ENCODE peak calls at places on chromosomes 7 and 10, in six cellular contexts. A, T, S, N, P and I are unnamed samples. For H3K4me1, the result is how much of the 10 kb centered on the place peaks cover.

GRCh38 chr10:60573342-60573741 is 183.7 kb upstream of the ANK3 start:
- DNase-seq in A (no peak), T (no peak), S (no peak), N (no peak), P (no peak), I (no peak)

GRCh38 chr7:26356929-26357792 is 65.5 kb downstream of the SNX10 start:
- DNase-seq in A (no peak), T (no peak), S (no peak), N (no peak), P (no peak), I (no peak)

GRCh38 chr10:114172776-114173555 is 1.0 kb downstream of the CCDC186 start:
- DNase-seq in A (no peak), T (no peak), S (no peak), N (no peak), P (no peak), I (no peak)

GRCh38 chr10:116688241-116688711 is 54.1 kb downstream of the HSPA12A start:
- DNase-seq in A (no peak), T (no peak), S (no peak), N (peak), P (no peak), I (no peak)

GRCh38 chr7:100211342-100211780 is 8.4 kb upstream of the PVRIG start:
- DNase-seq in A (no peak), T (peak), S (no peak), N (no peak), P (peak), I (no peak)

GRCh38 chr7:30896041-30896440 is 15.6 kb upstream of the AQP1 start:
- DNase-seq in A (no peak), T (no peak), S (no peak), N (no peak), P (no peak), I (no peak)

GRCh38 chr7:21767300-21767900 is 178.3 kb downstream of the CDCA7L start:
- DNase-seq in A (peak), T (no peak), S (peak), N (no peak), P (peak), I (peak)

GRCh38 chr10:24556746-24557742 is 166.6 kb downstream of the ARHGAP21 start:
- DNase-seq in A (peak), T (no peak), S (peak), N (no peak), P (peak), I (peak)

GRCh38 chr7:10015687-10016086 is 958.0 kb upstream of the PHF14 start:
- DNase-seq in A (no peak), T (no peak), S (no peak), N (no peak), P (no peak), I (no peak)

GRCh38 chr7:116393654-116394053 is 105.9 kb upstream of the CAV2 start:
- DNase-seq in A (no peak), T (no peak), S (no peak), N (peak), P (no peak), I (peak)

GRCh38 chr7:131103997-131104396 is 223.7 kb upstream of the MKLN1 start:
- DNase-seq in A (no peak), T (peak), S (no peak), N (no peak), P (no peak), I (no peak)

GRCh38 chr10:103820101-103821062 is 35.0 kb downstream of the SH3PXD2A start:
- DNase-seq in A (no peak), T (no peak), S (no peak), N (peak), P (no peak), I (peak)

GRCh38 chr10:110820321-110820814 is 51.4 kb upstream of the PDCD4 start:
- DNase-seq in A (no peak), T (no peak), S (no peak), N (peak), P (no peak), I (peak)

GRCh38 chr10:44891721-44892120 is 19.4 kb upstream of the TMEM72 start:
- DNase-seq in A (no peak), T (no peak), S (no peak), N (no peak), P (no peak), I (no peak)
- H3K4me1 ChIP-seq in A (under half), T (under half), S (under half), N (under half), P (under half), I (under half)

DNA sequence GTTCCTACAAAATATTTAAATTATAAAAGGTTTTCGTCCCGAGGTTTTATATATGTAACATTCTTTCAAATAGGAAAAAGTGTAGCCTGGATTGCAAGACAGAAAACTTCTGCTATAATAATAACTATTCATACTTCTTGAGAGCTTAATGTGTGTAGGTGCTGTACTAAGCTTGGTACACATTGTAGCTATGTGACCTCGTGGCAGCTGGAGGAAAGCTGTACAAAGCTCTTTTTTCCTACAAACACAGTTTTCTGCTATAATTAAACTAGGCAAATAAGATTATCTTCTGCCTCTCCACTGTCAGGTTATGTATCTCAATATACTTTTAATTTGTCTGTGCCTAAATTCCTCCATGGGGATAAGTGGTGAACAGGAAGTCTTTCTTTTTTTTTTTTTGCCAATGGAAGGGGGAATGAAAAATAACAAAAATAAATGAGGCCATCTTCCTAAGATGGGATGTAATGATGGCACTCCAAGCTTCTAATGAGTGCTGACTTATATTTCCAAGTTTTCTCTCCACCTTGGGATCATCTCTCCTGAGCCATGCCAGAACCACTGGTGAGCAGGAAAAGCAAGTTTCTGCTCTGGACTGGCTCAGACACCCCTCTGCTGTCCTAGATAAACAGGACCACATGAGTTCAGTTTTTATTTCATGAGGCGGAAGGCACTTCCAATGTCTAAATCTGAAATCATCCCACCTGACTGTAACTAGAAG is 9.9 kb downstream of the SGMS1 start:
- DNase-seq in A (no peak), T (no peak), S (no peak), N (no peak), P (no peak), I (no peak)
- H3K4me1 ChIP-seq in A (under half), T (under half), S (under half), N (under half), P (under half), I (under half)

GRCh38 chr10:72245949-72246525 is 27.7 kb upstream of the DDIT4 start:
- DNase-seq in A (no peak), T (no peak), S (no peak), N (no peak), P (no peak), I (no peak)
- H3K4me1 ChIP-seq in A (half or more), T (half or more), S (half or more), N (under half), P (half or more), I (half or more)

GRCh38 chr10:120508393-120508792 is 51.4 kb downstream of the PLPP4 start:
- DNase-seq in A (no peak), T (no peak), S (peak), N (no peak), P (no peak), I (no peak)

GRCh38 chr10:120508966-120509365 is 51.9 kb downstream of the PLPP4 start:
- DNase-seq in A (no peak), T (no peak), S (no peak), N (no peak), P (no peak), I (no peak)

GRCh38 chr10:120514035-120514620 is 57.1 kb downstream of the PLPP4 start:
- DNase-seq in A (peak), T (no peak), S (peak), N (no peak), P (peak), I (peak)

GRCh38 chr10:120513307-120513706 is 56.3 kb downstream of the PLPP4 start:
- DNase-seq in A (no peak), T (no peak), S (no peak), N (no peak), P (no peak), I (no peak)

DNA sequence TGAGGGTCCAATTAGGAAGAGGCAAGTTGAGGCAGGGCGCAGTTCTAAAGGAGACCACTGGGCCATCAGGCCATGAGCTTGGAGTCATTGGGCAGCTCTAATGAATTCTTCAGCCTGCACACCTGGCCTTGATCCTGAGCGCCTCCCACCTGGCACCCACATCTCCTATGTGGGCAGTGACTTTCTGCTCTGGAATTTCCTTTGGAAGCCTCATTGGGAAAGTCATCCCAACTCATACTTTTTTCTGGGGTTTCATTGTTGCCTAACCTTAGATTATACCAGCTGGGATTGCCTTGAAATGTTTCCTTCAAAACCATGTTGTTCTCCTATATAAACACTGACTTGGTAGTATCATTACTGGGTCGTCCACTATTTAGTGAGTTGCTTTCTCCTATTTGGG is 54.1 kb downstream of the PLPP4 start:
- DNase-seq in A (no peak), T (no peak), S (no peak), N (no peak), P (no peak), I (no peak)
- H3K4me1 ChIP-seq in A (under half), T (under half), S (under half), N (under half), P (under half), I (under half)

GRCh38 chr7:99124636-99125504 is 19.0 kb downstream of the SMURF1 start:
- DNase-seq in A (no peak), T (no peak), S (no peak), N (no peak), P (no peak), I (no peak)
- H3K4me1 ChIP-seq in A (under half), T (under half), S (half or more), N (under half), P (under half), I (under half)

GRCh38 chr10:70579234-70580002 is 23.1 kb downstream of the PRF1 start:
- DNase-seq in A (no peak), T (peak), S (no peak), N (no peak), P (no peak), I (no peak)
- H3K4me1 ChIP-seq in A (under half), T (half or more), S (under half), N (under half), P (half or more), I (under half)

DNA sequence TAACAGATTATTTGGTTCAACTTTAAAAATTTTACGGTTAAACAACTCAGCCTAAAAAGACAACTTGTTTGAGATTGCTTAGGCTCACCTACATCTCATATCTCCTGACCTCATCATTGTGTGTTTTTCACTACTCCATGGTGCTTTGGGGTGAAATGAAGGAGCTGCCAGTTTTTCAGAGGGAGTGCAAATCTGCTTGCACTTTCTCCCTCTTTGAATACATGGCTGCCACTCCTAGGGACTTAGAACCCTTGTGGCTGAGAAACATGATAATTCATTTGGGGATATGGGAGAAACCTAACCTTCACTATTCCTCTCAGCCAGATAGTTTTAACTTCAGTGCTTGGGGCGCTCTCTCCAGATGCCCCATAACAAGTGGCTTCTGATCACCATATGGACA is 2.7 kb downstream of the CCSER2 start:
- DNase-seq in A (no peak), T (no peak), S (no peak), N (no peak), P (no peak), I (no peak)
- H3K4me1 ChIP-seq in A (half or more), T (under half), S (under half), N (under half), P (under half), I (half or more)

GRCh38 chr10:96298362-96298761 is 5.9 kb upstream of the DNTT start:
- DNase-seq in A (no peak), T (no peak), S (no peak), N (no peak), P (no peak), I (no peak)
- H3K4me1 ChIP-seq in A (under half), T (under half), S (under half), N (under half), P (half or more), I (under half)

GRCh38 chr10:68957654-68958053 is 1.7 kb downstream of the DDX21 start:
- DNase-seq in A (no peak), T (no peak), S (peak), N (no peak), P (no peak), I (no peak)
- H3K4me1 ChIP-seq in A (under half), T (under half), S (under half), N (under half), P (under half), I (under half)

DNA sequence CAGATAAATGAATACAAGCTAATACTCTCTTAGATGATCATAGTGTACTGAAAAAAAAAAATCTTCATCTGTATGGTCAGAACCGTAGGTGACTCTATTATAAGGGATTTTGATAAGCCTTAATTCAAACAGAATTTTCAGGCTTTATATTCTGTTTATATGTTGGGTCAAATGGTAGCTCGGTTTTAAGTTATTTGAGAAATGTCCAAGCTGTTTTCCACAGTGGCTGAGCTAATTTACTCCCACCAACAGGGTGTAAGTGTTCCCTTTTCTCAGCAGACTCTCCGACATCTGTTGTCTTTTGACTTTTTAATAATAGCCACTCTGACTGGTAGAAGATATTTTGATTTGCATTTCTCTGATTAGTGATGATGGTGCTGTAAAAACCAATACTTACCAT is 328.8 kb upstream of the MAGI2 start:
- DNase-seq in A (no peak), T (no peak), S (no peak), N (no peak), P (no peak), I (no peak)
- H3K4me1 ChIP-seq in A (under half), T (under half), S (under half), N (under half), P (under half), I (under half)